ENCODE peak calls at places on chromosomes 12 and 14, in eight cellular contexts. One of them, this sample, is unnamed.

GRCh38 chr14:74242055-74243042 is 3.1 kb downstream of the VSX2 start:
- DNase-seq in PC-9: no peak
- DNase-seq in left ventricle myocardium inferior: no peak
- DNase-seq in stomach: no peak
- DNase-seq in psoas muscle: no peak
- DNase-seq in PC-3: no peak
- DNase-seq in cardiac muscle cell: no peak
- DNase-seq in esophagus squamous epithelium: no peak
- DNase-seq in this sample: no peak

GRCh38 chr12:45648070-45648469 is 81.4 kb upstream of the ARID2 start:
- DNase-seq in cardiac muscle cell: no peak
- DNase-seq in esophagus squamous epithelium: no peak
- DNase-seq in PC-3: no peak
- DNase-seq in PC-9: no peak
- DNase-seq in stomach: peak
- DNase-seq in left ventricle myocardium inferior: peak
- DNase-seq in psoas muscle: peak
- DNase-seq in this sample: no peak

GRCh38 chr12:116266220-116266619 is 11.3 kb downstream of the MED13L start:
- DNase-seq in psoas muscle: no peak
- DNase-seq in cardiac muscle cell: peak
- DNase-seq in stomach: no peak
- DNase-seq in PC-3: no peak
- DNase-seq in left ventricle myocardium inferior: no peak
- DNase-seq in PC-9: no peak
- DNase-seq in esophagus squamous epithelium: no peak
- DNase-seq in this sample: no peak

GRCh38 chr12:113940357-113940756 is 25.8 kb downstream of the RBM19 start:
- DNase-seq in left ventricle myocardium inferior: no peak
- DNase-seq in PC-9: no peak
- DNase-seq in PC-3: no peak
- DNase-seq in stomach: no peak
- DNase-seq in cardiac muscle cell: no peak
- DNase-seq in psoas muscle: no peak
- DNase-seq in esophagus squamous epithelium: no peak
- DNase-seq in this sample: no peak

GRCh38 chr12:70049596-70050360 is 193.5 kb upstream of the CNOT2 start:
- DNase-seq in esophagus squamous epithelium: no peak
- DNase-seq in left ventricle myocardium inferior: no peak
- DNase-seq in PC-9: peak
- DNase-seq in cardiac muscle cell: no peak
- DNase-seq in stomach: no peak
- DNase-seq in PC-3: peak
- DNase-seq in psoas muscle: no peak
- DNase-seq in this sample: no peak

GRCh38 chr12:79648872-79649271 is 41.9 kb downstream of the PAWR start:
- DNase-seq in PC-3: no peak
- DNase-seq in PC-9: no peak
- DNase-seq in esophagus squamous epithelium: no peak
- DNase-seq in cardiac muscle cell: no peak
- DNase-seq in stomach: no peak
- DNase-seq in psoas muscle: no peak
- DNase-seq in left ventricle myocardium inferior: no peak
- DNase-seq in this sample: no peak

GRCh38 chr12:131208425-131208824 is 254.7 kb downstream of the ADGRD1 start:
- DNase-seq in PC-9: no peak
- DNase-seq in left ventricle myocardium inferior: no peak
- DNase-seq in stomach: peak
- DNase-seq in esophagus squamous epithelium: no peak
- DNase-seq in cardiac muscle cell: no peak
- DNase-seq in psoas muscle: no peak
- DNase-seq in PC-3: no peak
- DNase-seq in this sample: no peak

GRCh38 chr14:79161576-79161975 is 991.4 kb downstream of the NRXN3 start:
- DNase-seq in PC-3: no peak
- DNase-seq in esophagus squamous epithelium: no peak
- DNase-seq in left ventricle myocardium inferior: no peak
- DNase-seq in psoas muscle: no peak
- DNase-seq in stomach: no peak
- DNase-seq in PC-9: peak
- DNase-seq in cardiac muscle cell: peak
- DNase-seq in this sample: no peak

GRCh38 chr14:89723930-89724915 is 230.3 kb downstream of the EFCAB11 start:
- DNase-seq in esophagus squamous epithelium: no peak
- DNase-seq in left ventricle myocardium inferior: no peak
- DNase-seq in stomach: no peak
- DNase-seq in cardiac muscle cell: no peak
- DNase-seq in psoas muscle: no peak
- DNase-seq in PC-9: no peak
- DNase-seq in PC-3: no peak
- DNase-seq in this sample: no peak

GRCh38 chr14:99363616-99364290 is 91.8 kb upstream of the BCL11B start:
- DNase-seq in left ventricle myocardium inferior: no peak
- DNase-seq in cardiac muscle cell: no peak
- DNase-seq in PC-3: no peak
- DNase-seq in PC-9: no peak
- DNase-seq in stomach: no peak
- DNase-seq in esophagus squamous epithelium: no peak
- DNase-seq in psoas muscle: no peak
- DNase-seq in this sample: no peak

GRCh38 chr12:110001596-110001995 is 2.4 kb downstream of the ANKRD13A start:
- DNase-seq in PC-3: peak
- DNase-seq in cardiac muscle cell: no peak
- DNase-seq in stomach: no peak
- DNase-seq in left ventricle myocardium inferior: no peak
- DNase-seq in esophagus squamous epithelium: no peak
- DNase-seq in psoas muscle: no peak
- DNase-seq in PC-9: no peak
- DNase-seq in this sample: no peak

GRCh38 chr14:101075025-101075800 is 171.7 kb upstream of the RTL1 start:
- DNase-seq in stomach: peak
- DNase-seq in left ventricle myocardium inferior: no peak
- DNase-seq in PC-3: no peak
- DNase-seq in esophagus squamous epithelium: no peak
- DNase-seq in cardiac muscle cell: no peak
- DNase-seq in PC-9: no peak
- DNase-seq in psoas muscle: no peak
- DNase-seq in this sample: no peak

GRCh38 chr12:43347026-43347425 is 205.0 kb downstream of the ADAMTS20 start:
- DNase-seq in left ventricle myocardium inferior: no peak
- DNase-seq in stomach: no peak
- DNase-seq in esophagus squamous epithelium: no peak
- DNase-seq in cardiac muscle cell: no peak
- DNase-seq in psoas muscle: no peak
- DNase-seq in PC-3: no peak
- DNase-seq in PC-9: no peak
- DNase-seq in this sample: no peak

GRCh38 chr14:68658029-68658509 is 134.8 kb downstream of the ZFP36L1 start:
- DNase-seq in PC-9: no peak
- DNase-seq in PC-3: no peak
- DNase-seq in left ventricle myocardium inferior: no peak
- DNase-seq in esophagus squamous epithelium: no peak
- DNase-seq in stomach: no peak
- DNase-seq in cardiac muscle cell: no peak
- DNase-seq in psoas muscle: no peak
- DNase-seq in this sample: no peak

GRCh38 chr14:51981218-51981854 is 8.0 kb upstream of the RTRAF start:
- DNase-seq in stomach: no peak
- DNase-seq in left ventricle myocardium inferior: no peak
- DNase-seq in esophagus squamous epithelium: no peak
- DNase-seq in cardiac muscle cell: no peak
- DNase-seq in psoas muscle: no peak
- DNase-seq in PC-3: no peak
- DNase-seq in PC-9: no peak
- DNase-seq in this sample: no peak

GRCh38 chr12:74915718-74916117 is 293.9 kb downstream of the KCNC2 start:
- DNase-seq in PC-9: no peak
- DNase-seq in cardiac muscle cell: no peak
- DNase-seq in PC-3: no peak
- DNase-seq in left ventricle myocardium inferior: no peak
- DNase-seq in esophagus squamous epithelium: no peak
- DNase-seq in psoas muscle: no peak
- DNase-seq in stomach: no peak
- DNase-seq in this sample: no peak

GRCh38 chr14:80445605-80446004 is 234.3 kb upstream of the DIO2 start:
- DNase-seq in PC-9: no peak
- DNase-seq in esophagus squamous epithelium: no peak
- DNase-seq in cardiac muscle cell: no peak
- DNase-seq in psoas muscle: no peak
- DNase-seq in stomach: no peak
- DNase-seq in PC-3: no peak
- DNase-seq in left ventricle myocardium inferior: no peak
- DNase-seq in this sample: no peak

GRCh38 chr14:80447396-80447795 is 236.1 kb upstream of the DIO2 start:
- DNase-seq in cardiac muscle cell: no peak
- DNase-seq in left ventricle myocardium inferior: no peak
- DNase-seq in esophagus squamous epithelium: no peak
- DNase-seq in psoas muscle: no peak
- DNase-seq in PC-3: peak
- DNase-seq in PC-9: no peak
- DNase-seq in stomach: no peak
- DNase-seq in this sample: no peak

GRCh38 chr14:80446356-80446755 is 235.1 kb upstream of the DIO2 start:
- DNase-seq in esophagus squamous epithelium: no peak
- DNase-seq in left ventricle myocardium inferior: no peak
- DNase-seq in cardiac muscle cell: no peak
- DNase-seq in PC-3: no peak
- DNase-seq in PC-9: no peak
- DNase-seq in psoas muscle: no peak
- DNase-seq in stomach: no peak
- DNase-seq in this sample: no peak

DNA sequence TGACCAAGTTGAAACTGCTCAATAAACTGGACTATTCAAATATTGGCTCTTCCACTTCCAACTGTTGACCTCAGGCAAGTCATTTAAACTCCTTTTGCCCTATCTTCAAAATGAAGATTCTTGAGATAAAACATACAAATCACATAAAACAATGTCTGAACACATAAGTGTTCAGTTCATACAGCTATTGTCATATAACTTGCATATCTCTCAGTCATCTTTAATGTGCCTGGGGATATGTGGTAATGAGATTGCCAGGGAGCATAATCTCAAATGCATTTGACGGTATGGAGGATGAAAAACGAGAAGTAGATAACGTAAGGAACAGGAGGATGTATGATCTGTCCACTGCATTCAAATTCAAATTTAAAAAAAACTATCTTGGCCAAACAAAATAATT is 237.0 kb upstream of the DIO2 start:
- DNase-seq in left ventricle myocardium inferior: no peak
- DNase-seq in cardiac muscle cell: no peak
- DNase-seq in PC-3: no peak
- DNase-seq in PC-9: no peak
- DNase-seq in psoas muscle: no peak
- DNase-seq in esophagus squamous epithelium: no peak
- DNase-seq in stomach: no peak
- DNase-seq in this sample: no peak
- H3K27ac ChIP-seq in left ventricle myocardium inferior: no peak
- H3K27ac ChIP-seq in cardiac muscle cell: no peak
- H3K27ac ChIP-seq in PC-3: no peak
- H3K27ac ChIP-seq in PC-9: no peak
- H3K27ac ChIP-seq in psoas muscle: no peak
- H3K27ac ChIP-seq in esophagus squamous epithelium: no peak
- H3K27ac ChIP-seq in stomach: no peak
- H3K27ac ChIP-seq in this sample: no peak

GRCh38 chr14:64636980-64637429 is 67.2 kb upstream of the PLEKHG3 start:
- DNase-seq in left ventricle myocardium inferior: no peak
- DNase-seq in PC-9: no peak
- DNase-seq in psoas muscle: no peak
- DNase-seq in PC-3: no peak
- DNase-seq in cardiac muscle cell: no peak
- DNase-seq in stomach: no peak
- DNase-seq in esophagus squamous epithelium: no peak
- DNase-seq in this sample: no peak
- TF ChIP-seq CTCF in left ventricle myocardium inferior: peak
- TF ChIP-seq CTCF in PC-9: peak
- TF ChIP-seq CTCF in psoas muscle: no peak
- TF ChIP-seq CTCF in PC-3: peak
- TF ChIP-seq CTCF in cardiac muscle cell: no peak
- TF ChIP-seq CTCF in stomach: no peak
- TF ChIP-seq CTCF in esophagus squamous epithelium: no peak
- TF ChIP-seq CTCF in this sample: peak

DNA sequence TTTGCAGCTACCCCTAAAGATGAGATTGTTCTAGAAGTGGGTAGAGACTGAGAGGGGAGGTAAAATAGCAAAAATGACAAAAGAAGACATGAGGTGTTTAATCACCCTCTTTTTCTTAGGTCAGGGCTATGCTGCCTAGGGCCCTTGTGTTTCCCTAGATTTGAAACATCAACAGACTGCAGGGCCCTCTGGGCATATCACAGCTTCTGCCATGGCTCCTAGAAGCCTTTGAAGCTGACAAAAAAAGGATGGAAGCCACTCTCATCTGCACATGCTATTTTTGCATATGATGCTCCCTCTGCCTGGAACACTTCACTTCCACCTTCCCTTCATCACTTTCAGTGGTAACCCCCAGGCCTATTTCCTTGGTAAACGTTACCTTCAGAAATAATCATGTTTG is 68.1 kb downstream of the BTG1 start:
- DNase-seq in left ventricle myocardium inferior: no peak
- DNase-seq in cardiac muscle cell: no peak
- DNase-seq in PC-3: no peak
- DNase-seq in esophagus squamous epithelium: no peak
- DNase-seq in psoas muscle: no peak
- DNase-seq in stomach: no peak
- DNase-seq in PC-9: no peak
- DNase-seq in this sample: no peak
- H3K27ac ChIP-seq in left ventricle myocardium inferior: peak
- H3K27ac ChIP-seq in cardiac muscle cell: peak
- H3K27ac ChIP-seq in PC-3: peak
- H3K27ac ChIP-seq in esophagus squamous epithelium: peak
- H3K27ac ChIP-seq in psoas muscle: no peak
- H3K27ac ChIP-seq in stomach: no peak
- H3K27ac ChIP-seq in PC-9: peak
- H3K27ac ChIP-seq in this sample: no peak

GRCh38 chr12:104337030-104337558 is 33.6 kb downstream of the EID3 start:
- DNase-seq in psoas muscle: no peak
- DNase-seq in left ventricle myocardium inferior: no peak
- DNase-seq in PC-3: no peak
- DNase-seq in cardiac muscle cell: no peak
- DNase-seq in PC-9: no peak
- DNase-seq in esophagus squamous epithelium: no peak
- DNase-seq in stomach: no peak
- DNase-seq in this sample: no peak

GRCh38 chr12:104340177-104340576 is 36.6 kb downstream of the EID3 start:
- DNase-seq in esophagus squamous epithelium: no peak
- DNase-seq in psoas muscle: no peak
- DNase-seq in PC-3: no peak
- DNase-seq in PC-9: no peak
- DNase-seq in cardiac muscle cell: no peak
- DNase-seq in stomach: no peak
- DNase-seq in left ventricle myocardium inferior: no peak
- DNase-seq in this sample: no peak

GRCh38 chr12:104340917-104341611 is 37.5 kb downstream of the EID3 start:
- DNase-seq in left ventricle myocardium inferior: no peak
- DNase-seq in psoas muscle: no peak
- DNase-seq in PC-3: no peak
- DNase-seq in cardiac muscle cell: no peak
- DNase-seq in stomach: no peak
- DNase-seq in esophagus squamous epithelium: no peak
- DNase-seq in PC-9: no peak
- DNase-seq in this sample: no peak

GRCh38 chr12:104342147-104342546 is 38.6 kb downstream of the EID3 start:
- DNase-seq in cardiac muscle cell: no peak
- DNase-seq in stomach: no peak
- DNase-seq in PC-9: no peak
- DNase-seq in esophagus squamous epithelium: no peak
- DNase-seq in PC-3: no peak
- DNase-seq in psoas muscle: no peak
- DNase-seq in left ventricle myocardium inferior: no peak
- DNase-seq in this sample: no peak

GRCh38 chr12:104339663-104340062 is 36.1 kb downstream of the EID3 start:
- DNase-seq in stomach: no peak
- DNase-seq in psoas muscle: no peak
- DNase-seq in PC-9: no peak
- DNase-seq in cardiac muscle cell: no peak
- DNase-seq in PC-3: no peak
- DNase-seq in esophagus squamous epithelium: no peak
- DNase-seq in left ventricle myocardium inferior: no peak
- DNase-seq in this sample: no peak
- TF ChIP-seq CTCF in stomach: no peak
- TF ChIP-seq CTCF in psoas muscle: no peak
- TF ChIP-seq CTCF in PC-9: no peak
- TF ChIP-seq CTCF in cardiac muscle cell: no peak
- TF ChIP-seq CTCF in PC-3: peak
- TF ChIP-seq CTCF in esophagus squamous epithelium: no peak
- TF ChIP-seq CTCF in left ventricle myocardium inferior: no peak
- TF ChIP-seq CTCF in this sample: no peak

This sample was measured in CD4-positive, alpha-beta T cell.